ENCODE peak calls at places on chromosomes 5 and 9, in seven cellular contexts. N is natural killer cell, O is GM20000, U is A673, S is breast epithelium, A is suprapubic skin, V is progenitor cell of endocrine pancreas. D is an unnamed sample.

GRCh38 chr9:2621678-2622360 is at the start of gene VLDLR:
- DNase-seq in N (peak), S (peak), O (peak), V (peak), A (no peak), U (peak), D (peak)

GRCh38 chr5:169583101-169583423 is 511 bp upstream of the SPDL1 start:
- DNase-seq in V (no peak), U (no peak), O (no peak), N (no peak), A (no peak), S (no peak), D (no peak)

GRCh38 chr5:115349001-115349817 is 52.8 kb upstream of the CCDC112 start:
- DNase-seq in S (no peak), A (no peak), N (no peak), V (no peak), O (no peak), U (peak), D (no peak)

GRCh38 chr5:88684136-88684500 is 198.9 kb downstream of the MEF2C start:
- DNase-seq in N (no peak), O (no peak), S (no peak), V (no peak), U (no peak), A (no peak), D (no peak)

GRCh38 chr5:10424124-10424731 is 17.5 kb upstream of the ROPN1L start:
- DNase-seq in N (no peak), S (no peak), V (no peak), U (peak), O (peak), A (no peak), D (no peak)

GRCh38 chr9:105432247-105432857 is 15.5 kb upstream of the FSD1L start:
- DNase-seq in S (no peak), U (no peak), A (no peak), V (no peak), O (no peak), N (no peak), D (no peak)

GRCh38 chr5:62256161-62257017 is 49.6 kb upstream of the KIF2A start:
- DNase-seq in S (no peak), U (peak), A (no peak), O (peak), V (no peak), N (no peak), D (no peak)

GRCh38 chr5:5558102-5558501 is 135.6 kb downstream of the ICE1 start:
- DNase-seq in V (no peak), N (no peak), U (no peak), A (no peak), O (no peak), S (no peak), D (no peak)

GRCh38 chr9:22111871-22112247 is 102.8 kb upstream of the CDKN2B start:
- DNase-seq in V (no peak), A (no peak), O (no peak), N (no peak), S (no peak), U (no peak), D (no peak)

DNA sequence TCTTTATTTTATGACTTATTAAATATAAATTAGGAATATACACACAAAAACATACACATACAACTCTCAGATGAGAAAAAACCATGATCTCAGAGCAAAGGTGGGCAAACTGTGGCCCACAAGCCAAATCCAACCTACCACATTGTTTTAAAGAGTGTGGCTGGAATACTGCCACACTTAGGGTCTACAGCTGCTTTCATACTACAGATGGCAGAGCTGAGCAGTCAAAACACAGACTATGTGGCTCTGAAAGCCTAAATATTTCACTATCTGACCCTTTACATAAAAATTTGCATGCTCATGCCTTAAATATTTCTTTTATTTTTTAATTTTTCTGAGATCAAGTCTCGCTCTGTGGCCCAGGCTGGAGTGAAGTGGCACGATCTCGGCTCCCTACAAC is 28.3 kb downstream of the LEAP2 start:
- DNase-seq in S (no peak), O (no peak), U (no peak), N (no peak), A (no peak), V (no peak), D (no peak)
- TF ChIP-seq CTCF in S (no peak), O (no peak), U (no peak), N (no peak), A (no peak), V (peak), D (no peak)

GRCh38 chr5:78127875-78128274 is 166.6 kb downstream of the AP3B1 start:
- DNase-seq in U (no peak), S (no peak), O (no peak), A (no peak), V (no peak), N (no peak), D (no peak)
- TF ChIP-seq CTCF in U (peak), S (no peak), O (no peak), A (no peak), V (peak), N (no peak), D (peak)

GRCh38 chr5:141382469-141383294 is at the start of gene PCDHGA7:
- DNase-seq in S (no peak), N (peak), U (peak), V (no peak), O (peak), A (no peak), D (no peak)
- TF ChIP-seq CTCF in S (no peak), N (no peak), U (peak), V (no peak), O (peak), A (no peak), D (no peak)

GRCh38 chr5:52922384-52922783 is 66.8 kb upstream of the ITGA2 start:
- DNase-seq in N (no peak), A (no peak), S (no peak), U (peak), O (no peak), V (no peak), D (no peak)
- TF ChIP-seq CTCF in N (no peak), A (no peak), S (no peak), U (no peak), O (no peak), V (no peak), D (no peak)

GRCh38 chr9:89314955-89315354 is 3.3 kb upstream of the SECISBP2 start:
- DNase-seq in O (no peak), N (no peak), V (no peak), S (no peak), A (no peak), U (no peak), D (no peak)

GRCh38 chr9:89319015-89319905 is 960 bp downstream of the SECISBP2 start:
- DNase-seq in V (no peak), O (no peak), U (peak), A (no peak), N (no peak), S (no peak), D (no peak)

GRCh38 chr9:89317282-89317681 is 1.0 kb upstream of the SECISBP2 start:
- DNase-seq in N (no peak), A (no peak), O (no peak), S (no peak), V (no peak), U (no peak), D (no peak)

GRCh38 chr9:89315482-89315881 is 2.8 kb upstream of the SECISBP2 start:
- DNase-seq in N (no peak), O (no peak), A (no peak), S (no peak), U (no peak), V (no peak), D (no peak)

GRCh38 chr9:89318123-89319014 is at the start of gene SECISBP2:
- DNase-seq in U (peak), N (peak), S (peak), O (peak), V (peak), A (peak), D (peak)
- TF ChIP-seq CTCF in U (peak), N (peak), S (peak), O (peak), V (peak), A (peak), D (peak)

GRCh38 chr9:114991861-114992260 is 61.5 kb upstream of the TNFSF8 start:
- DNase-seq in N (no peak), U (no peak), S (no peak), O (no peak), A (no peak), V (no peak), D (no peak)
- TF ChIP-seq CTCF in N (no peak), U (no peak), S (no peak), O (no peak), A (no peak), V (no peak), D (no peak)